ENCODE peak calls at places on chromosomes 2 and 18, in four cellular contexts. S, A, B and P are unnamed samples.

GRCh38 chr18:50594931-50595330 is 35.0 kb downstream of the MAPK4 start:
- DNase-seq in S (peak), B (no peak), A (no peak), P (no peak)

GRCh38 chr2:58638256-58638795 is 397.2 kb upstream of the FANCL start:
- DNase-seq in S (peak), B (no peak), A (no peak), P (no peak)

GRCh38 chr2:141280037-141280436 is 850.8 kb downstream of the LRP1B start:
- DNase-seq in A (no peak), S (no peak), B (no peak), P (no peak)

GRCh38 chr2:147683380-147683779 is 161.4 kb upstream of the ACVR2A start:
- DNase-seq in B (no peak), A (no peak), S (no peak), P (no peak)

GRCh38 chr2:171712051-171712450 is 24.8 kb downstream of the DYNC1I2 start:
- DNase-seq in A (peak), S (peak), B (no peak), P (no peak)

GRCh38 chr2:43018179-43019024 is 208.0 kb downstream of the ZFP36L2 start:
- DNase-seq in B (no peak), A (peak), S (peak), P (no peak)

GRCh38 chr2:25041307-25041927 is 459 bp upstream of the EFR3B start:
- DNase-seq in S (peak), A (peak), B (no peak), P (peak)

GRCh38 chr2:130826419-130826818 is 10.3 kb upstream of the ARHGEF4 start:
- DNase-seq in B (no peak), A (no peak), S (no peak), P (no peak)

GRCh38 chr18:10421859-10422258 is 32.6 kb upstream of the APCDD1 start:
- DNase-seq in B (no peak), S (peak), A (peak), P (no peak)

GRCh38 chr2:239298126-239298804 is 102.6 kb downstream of the HDAC4 start:
- DNase-seq in S (no peak), B (no peak), A (no peak), P (no peak)

GRCh38 chr2:64474200-64474630 is 20.3 kb downstream of the LGALSL start:
- DNase-seq in A (no peak), B (peak), S (no peak), P (no peak)

GRCh38 chr2:190896477-190896876 is 15.9 kb downstream of the GLS start:
- DNase-seq in B (no peak), A (no peak), S (no peak), P (no peak)

GRCh38 chr2:23390152-23390551 is 5.2 kb downstream of the KLHL29 start:
- DNase-seq in B (no peak), A (no peak), S (no peak), P (no peak)

GRCh38 chr18:13372405-13372995 is 153.9 kb downstream of the LDLRAD4 start:
- DNase-seq in S (no peak), B (no peak), A (peak), P (no peak)

GRCh38 chr2:190210471-190210870 is 109.2 kb downstream of the HIBCH start:
- DNase-seq in S (no peak), B (no peak), A (peak), P (no peak)

GRCh38 chr18:56927795-56928194 is 219.1 kb upstream of the BOD1L2 start:
- DNase-seq in B (no peak), A (no peak), S (no peak), P (no peak)

GRCh38 chr18:58345064-58345463 is 283.8 kb downstream of the ALPK2 start:
- DNase-seq in B (no peak), S (no peak), A (no peak), P (no peak)

GRCh38 chr2:190575263-190575662 is 40.7 kb upstream of the NEMP2 start:
- DNase-seq in S (no peak), A (no peak), B (no peak), P (no peak)

GRCh38 chr18:43869451-43870008 is 592.2 kb upstream of the SYT4 start:
- DNase-seq in B (no peak), S (peak), A (peak), P (no peak)

GRCh38 chr2:168245074-168245825 is 2.1 kb downstream of the STK39 start:
- DNase-seq in B (no peak), A (peak), S (peak), P (no peak)

GRCh38 chr2:23414876-23415275 is 29.9 kb downstream of the KLHL29 start:
- DNase-seq in B (no peak), A (peak), S (no peak), P (no peak)

DNA sequence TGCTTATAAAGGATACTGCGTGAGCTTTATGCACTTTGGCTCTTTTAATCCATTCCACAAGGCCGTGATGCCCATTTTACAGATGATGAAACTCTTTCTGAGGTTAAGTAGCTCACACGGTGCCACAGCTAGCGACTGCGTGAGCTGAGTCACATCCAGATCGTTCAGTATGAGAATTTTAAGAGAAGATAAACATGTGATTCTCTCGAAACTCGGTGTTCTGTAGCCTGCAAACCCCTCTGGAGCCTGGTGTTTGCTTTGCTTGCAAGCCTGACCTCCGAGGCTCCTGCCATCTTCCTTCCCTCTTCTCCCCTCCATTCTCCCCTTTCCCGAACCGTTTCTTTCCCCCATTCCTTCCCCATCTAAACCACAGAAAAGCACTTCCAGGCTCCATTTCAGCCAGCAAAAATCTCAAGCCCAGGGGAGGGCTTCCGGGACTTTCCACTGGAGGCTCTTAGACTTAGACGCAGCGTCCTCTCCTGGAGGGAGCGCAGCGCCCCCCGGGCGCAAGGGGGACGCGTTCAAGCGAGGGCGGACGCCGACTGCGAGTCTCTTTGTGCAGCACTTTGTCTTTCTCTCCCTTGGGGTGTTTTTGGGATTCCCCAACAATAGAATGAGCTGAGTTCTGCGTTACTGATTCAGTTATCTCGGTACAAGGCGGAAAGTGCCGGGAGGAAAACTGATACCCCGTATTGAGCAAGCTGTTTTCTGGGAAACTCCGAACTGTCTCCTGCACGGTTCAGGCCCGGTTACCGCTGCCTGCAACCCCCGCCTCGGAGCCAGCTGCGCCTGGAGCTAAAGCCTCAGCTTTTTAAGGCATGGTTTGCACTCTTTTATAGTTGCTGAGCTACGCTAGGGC is 38.0 kb downstream of the CYP1B1 start:
- DNase-seq in A (peak), B (peak), S (peak), P (peak)
- TF ChIP-seq CTCF in A (peak), B (peak), S (peak), P (peak)

DNA sequence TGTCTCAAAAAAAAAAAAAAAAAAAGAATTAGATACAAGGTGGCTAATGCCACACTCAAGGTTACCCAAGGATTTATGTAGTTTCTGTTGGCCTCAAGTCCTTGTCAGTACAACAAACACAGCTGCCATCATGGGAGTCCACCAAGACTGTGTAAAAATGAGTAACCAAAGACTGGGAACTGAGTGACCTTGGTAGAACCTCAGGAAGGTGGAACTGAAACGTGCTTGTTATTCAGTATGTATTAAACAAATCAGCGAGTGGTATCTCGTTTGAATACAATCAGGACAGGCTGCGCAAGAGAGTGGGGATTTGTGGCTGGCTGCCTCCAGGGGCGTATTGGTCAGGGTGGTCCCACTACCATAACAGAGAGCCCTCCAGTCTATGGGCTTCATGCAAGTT is 1.6 kb upstream of the SFTPB start:
- DNase-seq in S (no peak), B (peak), A (no peak), P (no peak)
- TF ChIP-seq CTCF in S (no peak), B (no peak), A (no peak), P (no peak)

GRCh38 chr18:48777737-48778111 is 173.0 kb downstream of the SMAD7 start:
- DNase-seq in S (peak), B (no peak), A (no peak), P (no peak)
- TF ChIP-seq CTCF in S (no peak), B (no peak), A (no peak), P (no peak)

DNA sequence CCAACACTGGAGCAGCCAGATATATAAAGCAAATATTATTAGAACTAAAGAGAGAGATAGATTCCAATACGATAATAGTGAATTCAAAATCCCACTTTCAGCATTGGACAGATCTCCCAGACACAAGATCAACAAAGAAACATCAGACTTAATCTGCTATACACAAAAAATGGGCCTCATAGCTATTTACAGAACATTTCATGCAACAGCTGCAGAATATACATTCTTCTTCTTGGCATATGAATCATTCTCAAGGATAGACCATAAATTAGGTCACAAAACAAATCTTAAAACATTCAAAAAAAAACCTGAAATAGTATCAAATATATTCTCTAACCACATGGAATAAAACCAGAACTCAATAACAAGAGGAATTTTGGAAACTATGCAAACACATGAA is 23.8 kb upstream of the BAZ2B start:
- DNase-seq in S (peak), A (no peak), B (no peak), P (no peak)
- TF ChIP-seq CTCF in S (no peak), A (no peak), B (no peak), P (no peak)

GRCh38 chr18:61690418-61691138 is 202.2 kb downstream of the RNF152 start:
- DNase-seq in B (no peak), A (no peak), S (no peak), P (no peak)
- TF ChIP-seq CTCF in B (no peak), A (no peak), S (no peak), P (no peak)

GRCh38 chr2:69159988-69160387 is 147.0 kb downstream of the ANTXR1 start:
- DNase-seq in S (no peak), B (no peak), A (no peak), P (no peak)
- TF ChIP-seq CTCF in S (no peak), B (no peak), A (no peak), P (no peak)

GRCh38 chr2:30230479-30230854 is 867 bp upstream of the LBH start:
- DNase-seq in B (no peak), A (peak), S (peak), P (no peak)

GRCh38 chr2:30231726-30232026 is 342 bp downstream of the LBH start:
- DNase-seq in S (no peak), A (no peak), B (no peak), P (no peak)

GRCh38 chr2:30232027-30232800 is 880 bp downstream of the LBH start:
- DNase-seq in S (peak), B (peak), A (peak), P (peak)

GRCh38 chr2:30229596-30229995 is 1.7 kb upstream of the LBH start:
- DNase-seq in B (no peak), A (no peak), S (no peak), P (no peak)

DNA sequence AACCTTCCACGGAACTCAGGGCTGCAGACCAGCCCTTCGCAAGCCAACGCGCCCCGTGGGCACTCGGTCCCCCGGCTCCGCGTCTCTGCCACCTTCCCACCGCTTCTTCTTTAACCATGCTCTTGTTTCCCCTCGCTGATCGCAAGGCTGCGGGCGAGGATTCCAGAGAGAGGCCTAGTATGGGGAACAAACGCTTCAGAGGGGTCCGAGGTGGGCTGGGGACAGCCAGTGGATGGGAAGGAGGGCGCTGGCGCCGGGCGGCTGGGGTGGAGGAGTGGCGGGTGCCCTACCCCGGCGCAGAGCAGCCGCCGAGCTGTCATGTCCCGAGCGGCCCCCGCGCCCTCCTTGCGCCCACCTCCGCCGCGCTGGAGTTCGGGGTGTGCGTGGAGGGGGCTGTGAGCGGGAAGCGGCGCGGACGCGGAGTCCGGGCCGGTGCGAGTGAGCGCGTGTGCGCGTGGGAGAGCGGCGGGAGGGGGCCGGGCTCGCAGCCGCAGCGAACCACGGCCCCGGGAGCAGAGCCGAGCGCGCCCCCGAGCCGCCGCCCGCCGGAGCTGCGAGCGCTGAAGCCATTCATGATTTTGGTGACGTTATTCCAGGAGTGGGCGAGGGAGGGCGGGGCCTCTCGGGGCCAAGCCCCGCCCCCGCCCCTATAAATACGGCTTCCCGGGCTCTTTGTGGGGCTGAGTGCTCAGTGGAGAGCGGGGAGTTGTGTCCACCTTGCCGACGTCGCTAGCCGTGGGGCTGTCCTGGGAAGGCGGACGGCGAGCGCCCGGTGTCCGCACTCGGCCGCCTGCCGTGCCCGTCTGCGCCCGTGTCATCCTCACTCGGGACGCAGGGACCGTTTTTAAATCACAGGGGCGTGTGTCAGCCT is at the start of gene LBH:
- DNase-seq in S (peak), B (peak), A (peak), P (peak)
- TF ChIP-seq CTCF in S (no peak), B (peak), A (no peak), P (peak)

DNA sequence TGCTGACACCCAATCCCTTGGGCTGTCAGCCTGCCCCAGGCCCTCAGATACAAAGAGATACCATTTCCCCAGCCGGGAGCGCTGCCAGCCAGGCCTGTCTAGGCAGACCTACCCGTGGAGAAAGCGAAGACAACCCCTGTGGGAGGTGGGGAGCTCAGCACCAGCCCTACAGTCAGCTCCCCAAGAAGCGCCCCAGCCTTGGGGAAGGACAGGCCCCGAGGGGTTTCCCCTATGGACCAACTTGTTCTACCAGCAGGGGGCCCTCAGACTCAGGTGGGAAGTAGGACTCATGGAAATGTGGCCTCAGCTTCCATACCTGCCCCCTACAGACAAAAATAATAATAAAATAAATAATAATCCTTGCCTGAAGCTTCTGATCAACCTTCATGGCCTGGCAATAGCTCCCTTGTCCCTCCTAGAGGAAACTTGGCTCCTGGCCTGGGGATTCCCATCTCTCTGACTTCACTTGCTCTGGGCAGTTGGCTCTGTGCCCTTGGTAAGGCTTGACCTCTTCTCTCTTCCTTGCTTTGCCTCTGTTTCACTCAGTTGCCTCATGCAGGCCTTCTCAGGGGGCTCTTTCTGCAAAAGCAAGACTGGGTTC is 7.0 kb downstream of the SLC35F6 start:
- DNase-seq in A (peak), S (peak), B (peak), P (no peak)
- TF ChIP-seq CTCF in A (no peak), S (peak), B (peak), P (peak)

GRCh38 chr2:12895017-12895416 is 178.3 kb downstream of the TRIB2 start:
- DNase-seq in B (no peak), A (no peak), S (no peak), P (no peak)

GRCh38 chr2:12897181-12897580 is 180.4 kb downstream of the TRIB2 start:
- DNase-seq in B (no peak), A (no peak), S (no peak), P (no peak)

GRCh38 chr2:12890481-12890980 is 173.8 kb downstream of the TRIB2 start:
- DNase-seq in S (no peak), A (peak), B (no peak), P (no peak)

DNA sequence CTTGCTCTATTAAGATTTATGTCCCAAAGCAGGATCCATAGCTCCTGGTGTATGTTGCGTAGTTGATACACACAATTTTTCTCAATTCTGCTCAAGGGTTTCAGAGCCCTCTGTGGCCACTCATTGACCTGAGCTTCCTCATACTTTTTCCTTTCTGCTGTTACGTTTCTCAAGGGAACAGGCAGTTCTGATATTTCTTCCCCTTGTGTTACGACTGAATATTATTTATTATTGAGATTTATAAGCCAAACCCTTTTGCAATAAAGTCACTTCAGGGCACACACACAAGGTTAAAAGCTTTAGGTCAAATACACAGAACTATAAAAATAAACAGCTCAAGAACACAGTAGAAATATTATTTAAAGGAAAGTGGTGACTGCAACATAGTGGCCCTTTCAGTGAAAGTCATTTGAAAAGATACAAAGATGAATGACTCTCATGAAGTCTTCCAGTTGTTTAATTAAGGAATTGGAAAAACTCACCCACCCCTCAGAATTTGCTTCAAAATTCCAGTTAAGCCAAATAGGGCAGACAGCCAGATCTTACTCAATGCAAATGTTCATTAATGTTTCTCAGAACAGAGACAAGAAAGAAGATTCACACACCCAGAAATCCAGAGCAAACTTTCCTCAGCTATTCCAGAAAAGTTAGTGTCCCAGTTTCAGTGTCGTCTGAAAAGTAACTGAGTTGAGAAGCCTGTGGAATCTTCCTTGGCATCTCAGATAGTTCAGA is 179.7 kb downstream of the TRIB2 start:
- DNase-seq in S (peak), B (no peak), A (peak), P (no peak)
- TF ChIP-seq CTCF in S (no peak), B (no peak), A (no peak), P (no peak)